ENCODE peak calls at places on chromosome 13, in ten cellular contexts. E, X, C, K, Z, N, W, Q, F and L are unnamed samples. For H3K27me3 and H3K9me3, the result is how much of the 10 kb centered on the place peaks cover.

GRCh38 chr13:44972956-44973581 is 16.2 kb downstream of the NUFIP1 start:
- DNase-seq in E (no peak), X (no peak), C (no peak), K (peak), Z (no peak), N (no peak), W (no peak), Q (peak), F (peak), L (no peak)

GRCh38 chr13:66154354-66154753 is 1075.8 kb downstream of the PCDH9 start:
- DNase-seq in E (no peak), X (no peak), C (no peak), K (no peak), Z (no peak), N (no peak), W (no peak), Q (no peak), F (no peak), L (no peak)

GRCh38 chr13:42883771-42884170 is 102.4 kb downstream of the FAM216B start:
- DNase-seq in E (no peak), X (peak), C (no peak), K (peak), Z (peak), N (peak), W (no peak), Q (peak), F (peak), L (no peak)

GRCh38 chr13:34756572-34756971 is 185.5 kb upstream of the NBEA start:
- DNase-seq in E (no peak), X (no peak), C (no peak), K (no peak), Z (no peak), N (no peak), W (no peak), Q (no peak), F (no peak), L (no peak)

GRCh38 chr13:111177803-111178389 is 62.8 kb downstream of the ARHGEF7 start:
- DNase-seq in E (no peak), X (no peak), C (no peak), K (peak), Z (no peak), N (peak), W (no peak), Q (no peak), F (no peak), L (no peak)

GRCh38 chr13:100214886-100215285 is 126.0 kb downstream of the PCCA start:
- DNase-seq in E (no peak), X (no peak), C (no peak), K (peak), Z (no peak), N (peak), W (no peak), Q (no peak), F (no peak), L (no peak)

GRCh38 chr13:43368003-43368402 is 344.6 kb downstream of the DNAJC15 start:
- DNase-seq in E (no peak), X (peak), C (no peak), K (peak), Z (no peak), N (no peak), W (no peak), Q (no peak), F (peak), L (peak)

GRCh38 chr13:97262058-97262457 is 39.9 kb downstream of the MBNL2 start:
- DNase-seq in E (no peak), X (no peak), C (no peak), K (no peak), Z (no peak), N (no peak), W (no peak), Q (no peak), F (no peak), L (no peak)

GRCh38 chr13:44921931-44922758 is 67.1 kb downstream of the NUFIP1 start:
- DNase-seq in E (no peak), X (no peak), C (peak), K (peak), Z (peak), N (peak), W (peak), Q (peak), F (peak), L (peak)

GRCh38 chr13:98549006-98549727 is 27.7 kb downstream of the STK24 start:
- DNase-seq in E (no peak), X (no peak), C (no peak), K (peak), Z (no peak), N (peak), W (peak), Q (no peak), F (no peak), L (no peak)

GRCh38 chr13:75486146-75486545 is 4.2 kb upstream of the TBC1D4 start:
- DNase-seq in E (no peak), X (no peak), C (no peak), K (no peak), Z (no peak), N (peak), W (no peak), Q (no peak), F (no peak), L (no peak)

GRCh38 chr13:67367385-67367784 is 137.2 kb upstream of the PCDH9 start:
- DNase-seq in E (no peak), X (no peak), C (no peak), K (no peak), Z (no peak), N (no peak), W (no peak), Q (no peak), F (no peak), L (no peak)

GRCh38 chr13:112809332-112810310 is 119.8 kb downstream of the ATP11A start:
- DNase-seq in E (no peak), X (no peak), C (peak), K (no peak), Z (no peak), N (no peak), W (peak), Q (no peak), F (no peak), L (no peak)

GRCh38 chr13:103694033-103694432 is 627.8 kb upstream of the SLC10A2 start:
- DNase-seq in E (no peak), X (no peak), C (no peak), K (no peak), Z (no peak), N (no peak), W (no peak), Q (peak), F (no peak), L (no peak)

GRCh38 chr13:93118081-93118615 is 108.5 kb upstream of the GPC6 start:
- DNase-seq in E (no peak), X (no peak), C (no peak), K (no peak), Z (no peak), N (no peak), W (no peak), Q (no peak), F (no peak), L (no peak)

GRCh38 chr13:39321578-39321977 is 281.4 kb downstream of the LHFPL6 start:
- DNase-seq in E (no peak), X (no peak), C (peak), K (no peak), Z (no peak), N (no peak), W (no peak), Q (no peak), F (no peak), L (peak)

GRCh38 chr13:98041081-98041820 is 87.8 kb downstream of the IPO5 start:
- DNase-seq in E (no peak), X (no peak), C (no peak), K (no peak), Z (no peak), N (no peak), W (no peak), Q (no peak), F (no peak), L (peak)

GRCh38 chr13:100131863-100132574 is 43.1 kb downstream of the PCCA start:
- DNase-seq in E (no peak), X (no peak), C (no peak), K (peak), Z (no peak), N (peak), W (no peak), Q (no peak), F (peak), L (peak)

GRCh38 chr13:75135325-75135825 is 346.6 kb downstream of the TBC1D4 start:
- DNase-seq in E (no peak), X (no peak), C (no peak), K (peak), Z (no peak), N (peak), W (no peak), Q (no peak), F (peak), L (peak)

GRCh38 chr13:57932071-57932470 is 300.5 kb downstream of the PCDH17 start:
- DNase-seq in E (no peak), X (no peak), C (no peak), K (no peak), Z (no peak), N (no peak), W (no peak), Q (no peak), F (no peak), L (no peak)

GRCh38 chr13:109410868-109411267 is 375.5 kb downstream of the IRS2 start:
- DNase-seq in E (no peak), X (no peak), C (no peak), K (no peak), Z (no peak), N (no peak), W (no peak), Q (no peak), F (no peak), L (no peak)

GRCh38 chr13:109408596-109409382 is 377.6 kb downstream of the IRS2 start:
- DNase-seq in E (no peak), X (no peak), C (no peak), K (no peak), Z (no peak), N (no peak), W (no peak), Q (no peak), F (no peak), L (no peak)

GRCh38 chr13:109415057-109415456 is 371.3 kb downstream of the IRS2 start:
- DNase-seq in E (no peak), X (no peak), C (no peak), K (no peak), Z (no peak), N (no peak), W (no peak), Q (no peak), F (no peak), L (no peak)

GRCh38 chr13:109416001-109416400 is 370.4 kb downstream of the IRS2 start:
- DNase-seq in E (no peak), X (no peak), C (no peak), K (no peak), Z (no peak), N (no peak), W (no peak), Q (no peak), F (no peak), L (no peak)

GRCh38 chr13:109412232-109412935 is 374.0 kb downstream of the IRS2 start:
- DNase-seq in E (peak), X (no peak), C (no peak), K (peak), Z (peak), N (peak), W (no peak), Q (peak), F (peak), L (no peak)
- H3K27me3 ChIP-seq in E (under half), X (under half), C (under half), K (under half), Z (under half), N (under half), W (under half), Q (under half), F (under half), L (under half)

GRCh38 chr13:52837850-52838249 is 10.6 kb downstream of the PCDH8 start:
- DNase-seq in E (no peak), X (no peak), C (no peak), K (no peak), Z (no peak), N (no peak), W (no peak), Q (no peak), F (no peak), L (no peak)
- H3K4me3 ChIP-seq in E (no peak), X (no peak), C (no peak), K (no peak), Z (no peak), N (no peak), W (no peak), Q (no peak), F (no peak), L (no peak)

GRCh38 chr13:33261426-33262068 is 24.0 kb downstream of the STARD13 start:
- DNase-seq in E (no peak), X (no peak), C (no peak), K (no peak), Z (no peak), N (no peak), W (no peak), Q (no peak), F (no peak), L (no peak)
- H3K9me3 ChIP-seq in E (under half), X (under half), C (under half), K (under half), Z (under half), N (under half), W (under half), Q (under half), F (under half), L (under half)

DNA sequence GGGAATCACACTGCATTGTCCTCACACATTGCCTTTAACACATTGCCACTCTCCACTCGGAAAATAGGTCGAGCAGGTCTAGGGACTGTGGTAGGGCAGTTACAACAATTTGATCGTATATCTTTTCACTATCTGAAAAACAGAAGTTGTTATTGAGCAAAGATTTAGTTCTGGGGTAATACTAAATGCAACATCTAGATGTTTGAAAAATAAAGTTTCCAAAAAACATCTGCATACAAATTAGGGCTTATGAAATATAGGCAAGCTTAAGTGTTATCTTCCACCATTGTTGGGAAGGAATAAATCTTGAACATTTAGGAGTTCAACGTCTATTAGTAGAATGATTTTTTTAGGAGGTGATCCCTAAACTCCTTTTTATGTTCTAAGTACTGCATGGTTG is 768 bp upstream of the HS6ST3 start:
- DNase-seq in E (no peak), X (no peak), C (no peak), K (no peak), Z (no peak), N (no peak), W (no peak), Q (no peak), F (no peak), L (no peak)
- H3K27me3 ChIP-seq in E (half or more), X (under half), C (under half), K (half or more), Z (under half), N (half or more), W (under half), Q (half or more), F (half or more), L (half or more)

GRCh38 chr13:31027136-31027535 is 94.7 kb downstream of the TEX26 start:
- DNase-seq in E (no peak), X (no peak), C (no peak), K (no peak), Z (no peak), N (no peak), W (no peak), Q (no peak), F (no peak), L (no peak)

GRCh38 chr13:31022491-31022890 is 90.0 kb downstream of the TEX26 start:
- DNase-seq in E (no peak), X (no peak), C (no peak), K (no peak), Z (no peak), N (no peak), W (no peak), Q (no peak), F (no peak), L (no peak)

GRCh38 chr13:31020996-31021395 is 88.5 kb downstream of the TEX26 start:
- DNase-seq in E (no peak), X (no peak), C (no peak), K (no peak), Z (no peak), N (no peak), W (no peak), Q (no peak), F (no peak), L (no peak)

GRCh38 chr13:31018511-31018910 is 86.1 kb downstream of the TEX26 start:
- DNase-seq in E (no peak), X (no peak), C (no peak), K (no peak), Z (no peak), N (no peak), W (no peak), Q (no peak), F (no peak), L (no peak)

GRCh38 chr13:31023126-31023525 is 90.7 kb downstream of the TEX26 start:
- DNase-seq in E (no peak), X (no peak), C (no peak), K (peak), Z (no peak), N (no peak), W (no peak), Q (no peak), F (no peak), L (no peak)
- H3K4me3 ChIP-seq in E (no peak), X (no peak), C (no peak), K (no peak), Z (no peak), N (no peak), W (no peak), Q (no peak), F (no peak), L (no peak)

GRCh38 chr13:19185086-19185864 is 3.7 kb upstream of the TUBA3C start:
- DNase-seq in E (no peak), X (no peak), C (no peak), K (no peak), Z (no peak), N (no peak), W (no peak), Q (no peak), F (no peak), L (no peak)
- H3K9me3 ChIP-seq in E (under half), X (under half), C (under half), K (under half), Z (under half), N (under half), W (under half), Q (under half), F (under half), L (under half)

GRCh38 chr13:31037874-31038475 is 105.5 kb downstream of the TEX26 start:
- DNase-seq in E (no peak), X (no peak), C (no peak), K (no peak), Z (no peak), N (no peak), W (no peak), Q (no peak), F (no peak), L (no peak)

GRCh38 chr13:31038834-31039552 is 106.5 kb downstream of the TEX26 start:
- DNase-seq in E (no peak), X (no peak), C (no peak), K (no peak), Z (no peak), N (peak), W (no peak), Q (no peak), F (no peak), L (no peak)

GRCh38 chr13:31035162-31035951 is 102.9 kb downstream of the TEX26 start:
- DNase-seq in E (no peak), X (no peak), C (no peak), K (no peak), Z (no peak), N (peak), W (no peak), Q (no peak), F (no peak), L (peak)

GRCh38 chr13:31037351-31037750 is 104.9 kb downstream of the TEX26 start:
- DNase-seq in E (no peak), X (no peak), C (no peak), K (no peak), Z (no peak), N (no peak), W (no peak), Q (no peak), F (no peak), L (no peak)

DNA sequence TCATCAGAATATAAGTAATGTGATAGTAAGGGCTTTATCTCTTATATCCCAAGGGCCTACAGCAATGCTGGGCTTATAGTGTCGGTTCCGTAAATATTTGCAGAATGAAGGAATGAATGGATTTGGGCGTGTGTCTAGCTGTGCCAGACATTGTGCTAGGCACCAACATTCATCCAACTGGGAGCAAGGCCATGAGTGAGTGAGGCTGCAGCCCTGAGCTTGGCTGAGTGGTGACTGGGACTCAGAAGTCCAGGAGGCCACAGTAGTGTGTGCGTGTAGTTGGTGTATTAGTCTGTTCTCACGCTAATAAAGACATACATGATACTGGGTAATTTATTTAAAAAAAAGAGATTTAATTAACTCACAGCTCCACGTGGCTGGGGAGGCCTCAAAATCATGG is 104.3 kb downstream of the TEX26 start:
- DNase-seq in E (no peak), X (no peak), C (no peak), K (no peak), Z (no peak), N (no peak), W (no peak), Q (no peak), F (no peak), L (no peak)
- H3K27me3 ChIP-seq in E (under half), X (under half), C (under half), K (under half), Z (under half), N (under half), W (under half), Q (under half), F (under half), L (under half)

GRCh38 chr13:46172531-46172991 is 9.4 kb downstream of the LCP1 start:
- DNase-seq in E (no peak), X (no peak), C (no peak), K (peak), Z (no peak), N (no peak), W (no peak), Q (no peak), F (no peak), L (no peak)
- H3K4me3 ChIP-seq in E (no peak), X (no peak), C (no peak), K (no peak), Z (no peak), N (no peak), W (no peak), Q (no peak), F (no peak), L (no peak)

DNA sequence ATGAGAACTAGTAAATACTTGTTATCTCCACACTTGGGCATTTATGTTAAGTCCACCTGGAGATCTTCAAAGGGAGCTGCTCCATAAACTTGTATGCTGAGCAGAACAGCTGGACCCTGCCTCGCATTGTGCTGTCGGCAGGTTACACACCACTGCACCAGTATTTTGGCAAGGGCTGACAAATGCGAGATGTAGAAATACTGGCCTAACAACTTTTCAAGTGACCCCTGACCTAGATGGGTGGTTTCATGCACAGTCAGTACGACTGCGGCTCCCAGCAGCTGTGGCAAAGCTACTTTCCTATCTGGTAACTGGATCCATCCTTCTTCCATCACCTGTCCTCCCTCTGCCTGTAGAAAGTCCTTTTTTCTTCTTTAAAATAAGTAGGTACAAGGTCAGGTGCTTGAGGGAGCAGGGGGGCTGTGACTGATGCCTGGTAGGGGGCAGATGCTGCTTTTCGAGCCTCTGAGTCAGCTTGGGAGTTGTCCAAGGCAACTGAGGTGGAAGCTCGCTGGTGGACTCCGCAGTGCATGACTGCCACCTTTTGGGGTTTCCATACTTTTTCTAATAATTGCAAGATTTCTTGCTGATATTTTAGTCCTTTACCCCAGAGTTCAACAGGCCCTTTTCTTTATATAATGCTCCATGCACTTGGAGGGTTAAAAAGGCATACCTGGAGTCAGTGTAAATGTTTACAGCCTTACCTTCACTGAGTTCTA is 86.8 kb downstream of the SLC25A15 start:
- DNase-seq in E (no peak), X (no peak), C (no peak), K (no peak), Z (no peak), N (no peak), W (no peak), Q (no peak), F (no peak), L (no peak)
- H3K9me3 ChIP-seq in E (under half), X (under half), C (under half), K (under half), Z (under half), N (under half), W (under half), Q (under half), F (under half), L (under half)

GRCh38 chr13:26921918-26922317 is 161.3 kb upstream of the GPR12 start:
- DNase-seq in E (no peak), X (no peak), C (no peak), K (no peak), Z (no peak), N (no peak), W (no peak), Q (no peak), F (no peak), L (no peak)
- H3K27me3 ChIP-seq in E (under half), X (under half), C (under half), K (under half), Z (under half), N (under half), W (under half), Q (under half), F (under half), L (under half)